ENCODE peak calls at places on chromosomes 13 and 19, in six cellular contexts. S, K, B, Z, D and V are unnamed samples. For H3K4me1, the result is how much of the 10 kb centered on the place peaks cover.

GRCh38 chr19:45469835-45470146 is 2.0 kb downstream of the FOSB start:
- DNase-seq in S (peak), D (peak), K (peak), B (no peak), Z (no peak), V (no peak)

GRCh38 chr13:28466151-28466550 is 28.8 kb downstream of the FLT1 start:
- DNase-seq in K (no peak), B (no peak), Z (no peak), S (no peak), D (no peak), V (no peak)

GRCh38 chr19:45995715-45996385 is 583 bp downstream of the CCDC61 start:
- DNase-seq in D (no peak), B (no peak), Z (no peak), S (no peak), K (no peak), V (no peak)

GRCh38 chr19:3710265-3710812 is 2.2 kb downstream of the TJP3 start:
- DNase-seq in K (no peak), D (peak), B (peak), S (peak), Z (peak), V (peak)

GRCh38 chr13:102825400-102825799 is 20.4 kb upstream of the ERCC5 start:
- DNase-seq in D (no peak), K (no peak), B (no peak), Z (no peak), S (no peak), V (no peak)

GRCh38 chr19:13153627-13154240 is 3.5 kb downstream of the IER2 start:
- DNase-seq in B (no peak), S (no peak), K (no peak), D (peak), Z (peak), V (peak)

GRCh38 chr13:73061478-73062275 is 2.9 kb downstream of the KLF5 start:
- DNase-seq in D (no peak), Z (peak), S (no peak), B (no peak), K (no peak), V (no peak)

GRCh38 chr19:10402441-10403038 is 802 bp downstream of the CDC37 start:
- DNase-seq in Z (no peak), D (no peak), K (no peak), S (no peak), B (no peak), V (peak)

GRCh38 chr13:70568571-70568970 is 460.3 kb upstream of the KLHL1 start:
- DNase-seq in D (peak), B (peak), S (no peak), Z (no peak), K (peak), V (no peak)

GRCh38 chr13:23752111-23753001 is 136.8 kb downstream of the MIPEP start:
- DNase-seq in K (no peak), D (no peak), S (no peak), Z (no peak), B (no peak), V (no peak)

GRCh38 chr19:38524369-38524768 is 90.9 kb downstream of the RYR1 start:
- DNase-seq in Z (peak), K (no peak), B (no peak), S (no peak), D (no peak), V (no peak)

GRCh38 chr19:48274938-48275337 is 5.1 kb downstream of the ZNF114 start:
- DNase-seq in D (no peak), K (no peak), Z (no peak), B (no peak), S (no peak), V (no peak)

GRCh38 chr19:5147971-5148793 is 179.3 kb downstream of the KDM4B start:
- DNase-seq in D (no peak), Z (no peak), S (no peak), B (peak), K (no peak), V (peak)

GRCh38 chr19:5150331-5150901 is 181.5 kb downstream of the KDM4B start:
- DNase-seq in B (no peak), Z (peak), K (no peak), D (no peak), S (no peak), V (no peak)

GRCh38 chr19:5148794-5149190 is 179.9 kb downstream of the KDM4B start:
- DNase-seq in B (no peak), D (no peak), Z (peak), K (no peak), S (no peak), V (no peak)

GRCh38 chr19:5149930-5150329 is 181.0 kb downstream of the KDM4B start:
- DNase-seq in K (no peak), Z (no peak), B (no peak), S (no peak), D (no peak), V (no peak)

GRCh38 chr19:5149508-5149907 is 180.6 kb downstream of the KDM4B start:
- DNase-seq in S (no peak), K (no peak), Z (no peak), D (no peak), B (no peak), V (no peak)
- H3K4me1 ChIP-seq in S (under half), K (under half), Z (under half), D (under half), B (under half), V (under half)

DNA sequence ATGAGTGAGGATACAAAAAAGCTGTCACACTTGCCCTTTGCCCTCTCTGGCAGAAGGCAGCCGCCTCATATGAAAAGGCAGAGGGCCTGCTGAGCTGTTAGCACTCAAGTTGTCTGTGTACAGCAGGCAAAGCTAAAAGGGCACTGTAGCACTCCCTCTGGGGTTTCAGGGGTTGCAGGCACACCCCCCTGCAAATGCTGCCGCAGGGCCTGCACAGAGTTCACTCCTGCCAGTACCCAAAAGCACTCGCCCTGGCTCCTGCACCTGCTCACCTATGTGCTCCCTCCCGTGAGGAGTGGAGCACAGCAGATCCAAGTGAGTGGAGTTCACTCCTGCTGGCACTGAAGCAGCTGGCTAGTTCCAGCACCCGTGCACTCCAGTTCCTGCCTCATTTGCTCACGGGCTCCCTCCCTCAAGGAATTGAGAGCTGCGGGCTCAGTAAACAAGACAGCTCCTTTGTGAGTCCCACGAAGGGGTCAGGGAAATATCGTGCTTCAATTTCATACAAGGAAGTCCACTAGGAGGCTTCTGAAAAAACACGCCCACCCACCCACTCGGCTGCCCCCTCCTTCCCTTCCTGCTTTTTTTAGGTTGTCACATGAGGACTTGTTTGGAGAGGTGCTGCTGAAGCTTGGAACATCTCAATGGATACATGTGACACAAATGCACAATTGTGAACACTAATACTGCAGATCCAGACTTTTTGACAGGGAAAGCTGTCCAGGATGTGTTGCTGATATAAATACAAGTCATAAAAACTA is 9.9 kb upstream of the RCBTB2 start:
- DNase-seq in D (peak), S (peak), K (no peak), Z (peak), B (peak), V (peak)
- H3K27ac ChIP-seq in D (peak), S (peak), K (no peak), Z (peak), B (peak), V (peak)

GRCh38 chr19:6226012-6226411 is 53.8 kb downstream of the MLLT1 start:
- DNase-seq in D (no peak), K (no peak), B (no peak), S (no peak), Z (peak), V (peak)
- H3K4me1 ChIP-seq in D (under half), K (under half), B (under half), S (under half), Z (under half), V (under half)

GRCh38 chr19:50880241-50880640 is 7.0 kb downstream of the KLK2 start:
- DNase-seq in B (no peak), D (no peak), S (no peak), K (no peak), Z (no peak), V (no peak)
- H3K27ac ChIP-seq in B (no peak), D (no peak), S (no peak), K (no peak), Z (no peak), V (no peak)

GRCh38 chr13:97325738-97326137 is 103.6 kb downstream of the MBNL2 start:
- DNase-seq in Z (no peak), B (no peak), S (no peak), K (no peak), D (peak), V (no peak)

GRCh38 chr13:97327071-97327470 is 104.9 kb downstream of the MBNL2 start:
- DNase-seq in S (no peak), B (no peak), Z (no peak), K (no peak), D (no peak), V (no peak)

GRCh38 chr13:97322740-97323342 is 100.7 kb downstream of the MBNL2 start:
- DNase-seq in K (no peak), B (no peak), S (no peak), D (no peak), Z (no peak), V (no peak)

GRCh38 chr13:97321616-97322321 is 99.6 kb downstream of the MBNL2 start:
- DNase-seq in B (no peak), K (no peak), S (no peak), Z (no peak), D (no peak), V (no peak)

DNA sequence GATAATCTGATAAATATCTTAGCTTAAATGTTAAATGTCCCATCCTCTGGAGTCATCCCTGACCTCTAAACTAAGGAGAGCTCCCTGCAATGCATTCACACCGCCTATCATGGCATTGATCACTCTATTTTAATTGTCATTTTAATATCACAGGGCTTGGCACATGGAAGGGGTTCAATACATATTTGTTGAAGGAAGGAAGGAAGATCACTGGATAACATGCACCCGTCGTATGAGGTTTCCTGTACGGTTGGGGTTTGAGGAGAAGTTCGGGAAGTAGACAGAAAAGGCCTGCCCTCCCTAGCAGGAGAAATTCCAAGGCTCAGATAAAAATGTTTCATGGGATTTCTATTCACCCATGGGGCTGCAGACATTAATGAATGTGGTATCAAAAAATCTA is 102.0 kb downstream of the MBNL2 start:
- DNase-seq in K (no peak), D (no peak), Z (no peak), S (no peak), B (no peak), V (no peak)
- H3K4me1 ChIP-seq in K (under half), D (half or more), Z (under half), S (under half), B (under half), V (under half)